ENCODE peak calls at places on chromosome 1, in eight cellular contexts. W is lung microvascular endothelial cell; O is DMS53; L is GM12865; K is B cell; M is stimulated activated CD4-positive, alpha-beta T cell treated with anti-CD3 and anti-CD28 coated beads, Interleukin-12 subunit alpha, Interleukin-12 subunit beta, amount 100 ng/mL, for 4 hours; Y is CMK; G is HuH-7.5. B is an unnamed sample.

GRCh38 chr1:224733021-224733911 is 117.1 kb downstream of the CNIH3 start:
- DNase-seq in Y (no peak), O (peak), L (peak), G (no peak), M (no peak), W (no peak), K (no peak), B (no peak)

GRCh38 chr1:191641420-191642215 is 516.6 kb upstream of the RGS18 start:
- DNase-seq in K (no peak), L (peak), G (no peak), Y (no peak), W (no peak), M (no peak), O (no peak), B (no peak)

GRCh38 chr1:243926803-243927245 is 76.8 kb upstream of the AKT3 start:
- DNase-seq in G (no peak), K (no peak), Y (no peak), O (no peak), L (no peak), M (no peak), W (peak), B (no peak)

GRCh38 chr1:11158720-11159321 is 30.3 kb upstream of the ANGPTL7 start:
- DNase-seq in O (no peak), G (no peak), K (no peak), W (peak), L (no peak), Y (no peak), M (no peak), B (no peak)

GRCh38 chr1:41404308-41404755 is 43.1 kb downstream of the FOXO6 start:
- DNase-seq in Y (no peak), K (no peak), O (peak), W (peak), L (peak), G (no peak), M (no peak), B (peak)

GRCh38 chr1:69567847-69568434 is at the start of gene LRRC7:
- DNase-seq in M (no peak), K (peak), O (peak), G (no peak), W (peak), Y (no peak), L (no peak), B (no peak)

GRCh38 chr1:213125686-213126085 is 74.6 kb downstream of the RPS6KC1 start:
- DNase-seq in O (no peak), K (no peak), L (no peak), G (no peak), W (peak), Y (no peak), M (no peak), B (no peak)

GRCh38 chr1:205041121-205041758 is 1.8 kb upstream of the CNTN2 start:
- DNase-seq in K (no peak), L (no peak), O (no peak), W (no peak), Y (no peak), G (no peak), M (no peak), B (no peak)

GRCh38 chr1:200367841-200368534 is 41.8 kb downstream of the ZNF281 start:
- DNase-seq in L (no peak), Y (no peak), M (no peak), W (no peak), O (no peak), G (no peak), K (no peak), B (no peak)

GRCh38 chr1:184156521-184157395 is 105.2 kb downstream of the TSEN15 start:
- DNase-seq in G (no peak), O (peak), W (peak), M (no peak), L (no peak), Y (no peak), K (no peak), B (no peak)

GRCh38 chr1:1290238-1290731 is 10.0 kb downstream of the SCNN1D start:
- DNase-seq in W (peak), G (peak), L (no peak), Y (no peak), K (peak), O (peak), M (peak), B (peak)